ENCODE peak calls at places on chromosomes 1 and 21, in four cellular contexts. X is H1, J is K562, Z is fibroblast of lung. K is an unnamed sample.

GRCh38 chr1:9065213-9065751 is 4.2 kb downstream of the SLC2A5 start:
- DNase-seq in X (no peak), J (no peak), Z (peak), K (no peak)

GRCh38 chr1:62235576-62235975 is 40.9 kb downstream of the L1TD1 start:
- DNase-seq in X (no peak), J (no peak), Z (no peak), K (no peak)

GRCh38 chr1:151898519-151898991 is 10.8 kb downstream of the THEM4 start:
- DNase-seq in X (no peak), J (no peak), Z (no peak), K (no peak)

GRCh38 chr1:203175237-203176181 is at the start of gene MYBPH:
- DNase-seq in X (no peak), J (no peak), Z (no peak), K (no peak)

GRCh38 chr1:94501426-94501825 is 40.1 kb downstream of the F3 start:
- DNase-seq in X (no peak), J (no peak), Z (no peak), K (no peak)

GRCh38 chr1:101043776-101044175 is 18.2 kb upstream of the DPH5 start:
- DNase-seq in X (no peak), J (no peak), Z (peak), K (peak)

GRCh38 chr1:10168912-10169514 is 41.4 kb upstream of the KIF1B start:
- DNase-seq in X (no peak), J (no peak), Z (no peak), K (no peak)

GRCh38 chr1:162412002-162412401 is at the start of gene SH2D1B:
- DNase-seq in X (no peak), J (peak), Z (no peak), K (no peak)

GRCh38 chr1:67833595-67833926 is 294 bp upstream of the GNG12 start:
- DNase-seq in X (no peak), J (no peak), Z (peak), K (no peak)

GRCh38 chr1:169112241-169112640 is 5.8 kb downstream of the ATP1B1 start:
- DNase-seq in X (no peak), J (no peak), Z (no peak), K (no peak)

GRCh38 chr1:25743164-25744139 is 56.5 kb upstream of the SELENON start:
- DNase-seq in X (peak), J (no peak), Z (peak), K (peak)

GRCh38 chr1:106276856-106277255 is 779.6 kb upstream of the PRMT6 start:
- DNase-seq in X (no peak), J (no peak), Z (peak), K (no peak)

GRCh38 chr1:37940299-37940947 is 6.4 kb downstream of the INPP5B start:
- DNase-seq in X (no peak), J (no peak), Z (no peak), K (peak)

GRCh38 chr21:43903451-43904091 is 38.5 kb downstream of the AGPAT3 start:
- DNase-seq in X (no peak), J (no peak), Z (peak), K (no peak)

GRCh38 chr1:155241069-155241679 is 14.1 kb downstream of the ENTREP3 start:
- DNase-seq in X (peak), J (peak), Z (peak), K (peak)

GRCh38 chr21:33299181-33299752 is 25.5 kb upstream of the IFNAR1 start:
- DNase-seq in X (no peak), J (no peak), Z (no peak), K (no peak)

GRCh38 chr1:194295690-194296089 is 1109.3 kb upstream of the B3GALT2 start:
- DNase-seq in X (no peak), J (no peak), Z (peak), K (peak)

GRCh38 chr21:37916795-37917142 is 512 bp upstream of the KCNJ6 start:
- DNase-seq in X (peak), J (peak), Z (no peak), K (peak)

GRCh38 chr1:247297263-247298123 is 34.2 kb downstream of the ZNF496 start:
- DNase-seq in X (no peak), J (peak), Z (no peak), K (no peak)

GRCh38 chr1:231226161-231226560 is 14.9 kb upstream of the GNPAT start:
- DNase-seq in X (no peak), J (no peak), Z (no peak), K (no peak)

GRCh38 chr21:21010698-21011097 is 12.5 kb downstream of the NCAM2 start:
- DNase-seq in X (no peak), J (no peak), Z (no peak), K (no peak)

GRCh38 chr21:33078907-33079582 is 9.1 kb downstream of the OLIG1 start:
- DNase-seq in X (no peak), J (peak), Z (peak), K (peak)

DNA sequence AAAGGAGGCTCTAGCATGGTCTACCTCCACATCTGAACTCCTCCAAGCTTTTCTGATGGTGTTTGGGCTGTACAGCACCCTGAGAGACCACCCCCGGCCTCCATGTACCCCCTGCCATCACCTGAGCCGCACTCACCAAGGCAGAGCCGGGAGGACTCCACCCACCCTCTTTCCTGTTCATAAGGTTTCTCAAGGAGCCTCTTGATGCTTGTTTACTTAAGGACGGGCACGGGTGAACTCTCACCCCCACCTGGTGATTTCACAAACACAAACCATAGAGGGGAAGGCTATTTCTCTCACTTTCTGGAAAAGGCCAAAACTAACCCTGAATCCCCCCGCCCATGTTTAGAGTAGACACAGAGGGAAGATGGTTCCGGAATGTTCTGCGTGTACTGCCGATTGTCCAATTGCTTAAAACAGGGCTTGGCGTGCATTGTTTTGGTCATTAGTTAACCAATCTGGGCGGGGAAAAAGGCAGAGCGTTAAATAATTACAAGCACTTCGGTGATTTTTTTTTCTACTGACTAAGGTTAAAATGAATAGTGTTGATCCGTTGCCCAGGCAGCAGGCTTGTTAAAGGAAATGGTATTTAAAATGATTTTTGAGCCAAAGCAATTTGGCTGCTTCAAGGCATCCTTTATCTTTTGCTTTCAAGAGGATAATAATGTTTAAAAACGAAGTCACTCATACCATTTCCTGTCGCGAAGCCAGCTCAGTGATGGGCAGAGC is 279.8 kb upstream of the VAMP3 start:
- DNase-seq in X (no peak), J (no peak), Z (peak), K (no peak)
- H2AFZ ChIP-seq in X (no peak), J (no peak), Z (peak), K (no peak)

GRCh38 chr1:42137766-42138165 is 15.4 kb upstream of the GUCA2B start:
- DNase-seq in X (peak), J (no peak), Z (no peak), K (no peak)

GRCh38 chr1:42130061-42130460 is 23.1 kb upstream of the GUCA2B start:
- DNase-seq in X (no peak), J (no peak), Z (no peak), K (no peak)

GRCh38 chr1:42135426-42135825 is 17.8 kb upstream of the GUCA2B start:
- DNase-seq in X (no peak), J (no peak), Z (no peak), K (no peak)

GRCh38 chr1:42136466-42136865 is 16.7 kb upstream of the GUCA2B start:
- DNase-seq in X (peak), J (no peak), Z (no peak), K (no peak)

GRCh38 chr1:42133809-42134526 is 19.2 kb upstream of the GUCA2B start:
- DNase-seq in X (peak), J (no peak), Z (no peak), K (no peak)
- H3K4me3 ChIP-seq in X (no peak), J (no peak), Z (no peak), K (no peak)

GRCh38 chr1:200556005-200556404 is 64.5 kb downstream of the KIF14 start:
- DNase-seq in X (no peak), J (no peak), Z (peak), K (no peak)
- TF ChIP-seq CTCF in X (peak), J (no peak), Z (peak), K (peak)

DNA sequence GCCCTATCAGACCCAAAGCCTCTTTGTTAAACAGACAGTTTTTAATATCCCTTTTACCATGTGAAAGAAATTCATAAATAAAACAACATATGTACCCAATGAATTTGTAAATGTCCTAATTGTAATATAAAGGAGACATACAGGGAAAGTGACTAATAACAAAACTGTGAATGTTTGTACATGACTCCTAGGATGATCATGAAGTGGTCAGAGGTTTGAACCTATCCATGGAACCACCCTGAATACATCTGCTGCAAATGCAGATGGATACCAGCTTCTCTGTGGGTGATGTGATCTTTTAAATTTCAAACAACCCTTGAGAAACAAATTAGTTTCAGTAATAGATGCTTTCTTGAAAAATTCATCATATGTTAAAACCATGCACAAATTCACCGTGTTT is 16.7 kb upstream of the ACBD3 start:
- DNase-seq in X (no peak), J (no peak), Z (no peak), K (no peak)
- H2AFZ ChIP-seq in X (no peak), J (peak), Z (no peak), K (no peak)

GRCh38 chr1:12146343-12147112 is 20.3 kb upstream of the TNFRSF1B start:
- DNase-seq in X (no peak), J (no peak), Z (no peak), K (no peak)

GRCh38 chr1:12149791-12150175 is 17.0 kb upstream of the TNFRSF1B start:
- DNase-seq in X (no peak), J (no peak), Z (no peak), K (no peak)

GRCh38 chr1:12147116-12147753 is 19.6 kb upstream of the TNFRSF1B start:
- DNase-seq in X (no peak), J (no peak), Z (no peak), K (no peak)

GRCh38 chr1:12148958-12149790 is 17.6 kb upstream of the TNFRSF1B start:
- DNase-seq in X (no peak), J (no peak), Z (peak), K (no peak)

DNA sequence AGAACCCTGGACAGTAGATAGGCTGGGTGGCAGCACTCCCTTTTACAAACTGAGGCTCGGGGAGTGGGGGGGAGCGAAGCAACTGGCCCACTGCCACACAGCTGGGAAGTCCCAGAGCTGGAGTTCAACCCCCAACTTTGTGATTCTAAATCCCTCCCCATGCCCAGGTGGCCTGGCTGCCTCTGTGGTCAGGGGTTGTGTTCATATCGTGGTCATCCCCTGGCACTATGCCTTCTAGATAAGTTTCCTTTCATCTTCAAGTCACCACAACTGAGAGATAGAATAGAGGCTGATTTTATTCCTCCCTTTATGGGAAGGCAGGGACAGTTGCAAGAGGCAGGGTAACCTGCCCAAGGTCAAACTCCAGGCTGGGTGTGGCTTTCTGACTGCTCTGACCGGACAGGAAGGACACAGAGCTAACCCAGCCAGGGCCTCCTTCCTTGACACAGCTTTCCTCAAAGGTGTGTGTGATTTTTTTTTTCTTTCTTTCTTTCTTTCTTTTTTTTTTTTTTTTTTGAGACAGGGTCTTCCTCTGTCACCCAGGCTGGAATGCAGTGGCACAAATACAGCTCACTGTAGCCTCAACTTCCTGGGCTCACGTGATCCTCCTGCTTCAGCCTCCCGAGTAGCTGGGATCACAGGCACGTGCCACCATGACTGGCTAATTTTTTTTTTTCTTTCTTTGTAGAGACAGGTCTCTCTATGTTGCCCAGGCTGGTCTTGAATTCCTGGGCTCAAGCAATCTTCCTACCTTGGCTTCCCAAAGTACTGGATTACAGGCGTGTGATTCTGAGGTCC is 18.4 kb upstream of the TNFRSF1B start:
- DNase-seq in X (no peak), J (no peak), Z (peak), K (peak)
- H3K4me3 ChIP-seq in X (no peak), J (no peak), Z (no peak), K (no peak)

DNA sequence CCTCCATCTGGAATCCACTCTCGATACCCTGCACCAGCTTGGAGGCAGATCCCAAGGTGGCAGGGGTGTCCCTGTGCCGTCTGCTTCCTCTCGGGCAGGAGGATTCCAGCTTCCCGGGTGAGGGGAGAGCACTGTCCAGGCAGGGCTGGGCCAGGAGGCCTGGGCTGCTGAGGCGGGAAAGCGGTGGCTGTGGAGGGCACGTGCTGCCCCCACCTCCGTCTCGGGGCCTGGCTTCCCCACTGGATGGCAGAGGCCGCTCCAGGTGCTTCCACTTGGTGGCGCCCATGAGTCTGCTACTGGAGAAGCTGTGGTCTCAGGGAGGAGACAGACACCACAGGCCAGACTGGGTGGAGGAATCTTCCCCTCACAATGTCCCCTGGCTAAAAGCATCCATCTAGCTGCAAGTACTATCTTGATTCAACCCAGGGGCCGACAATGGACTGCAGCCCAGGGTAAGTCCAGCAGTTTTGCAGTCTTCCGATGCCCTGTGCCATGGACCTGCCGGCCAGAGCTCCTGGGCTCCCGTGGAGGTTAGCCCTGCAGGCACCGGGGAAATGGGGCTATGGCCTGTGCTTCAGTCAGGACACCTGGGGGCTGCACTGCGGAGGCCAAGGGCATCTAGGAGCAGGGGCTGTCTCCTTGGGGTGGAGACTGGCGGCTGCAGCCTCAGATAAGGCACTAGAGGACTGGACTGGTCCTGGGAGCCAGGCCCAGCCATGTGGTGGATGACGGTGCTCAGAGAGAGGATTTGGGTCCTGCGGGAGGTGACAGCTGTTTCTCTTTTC is 41.3 kb upstream of the EIF4G3 start:
- DNase-seq in X (peak), J (peak), Z (peak), K (peak)
- TF ChIP-seq CTCF in X (peak), J (peak), Z (peak), K (peak)

DNA sequence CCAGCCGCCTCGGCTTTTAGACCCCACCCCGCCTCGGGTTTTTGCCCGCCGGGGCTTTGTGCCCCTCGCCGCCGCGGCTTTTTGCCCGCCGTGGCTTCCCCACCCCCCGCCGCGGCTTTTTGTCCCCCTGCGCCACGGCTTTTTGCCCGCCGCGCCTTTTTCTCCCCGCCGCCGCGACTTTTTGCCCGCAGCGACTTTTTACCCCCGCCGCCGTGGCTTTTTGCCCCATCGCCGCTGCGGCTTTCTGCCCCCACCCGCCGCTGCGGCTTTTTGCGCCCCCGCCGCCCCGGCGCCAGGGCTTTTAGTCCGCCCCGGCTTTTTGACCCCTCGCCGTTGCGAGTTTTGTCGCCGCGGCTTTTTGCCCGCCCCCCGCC is 474.4 kb downstream of the FAM72C start:
- DNase-seq in X (no peak), J (no peak), Z (no peak), K (peak)
- H2AFZ ChIP-seq in X (no peak), J (no peak), Z (no peak), K (no peak)

DNA sequence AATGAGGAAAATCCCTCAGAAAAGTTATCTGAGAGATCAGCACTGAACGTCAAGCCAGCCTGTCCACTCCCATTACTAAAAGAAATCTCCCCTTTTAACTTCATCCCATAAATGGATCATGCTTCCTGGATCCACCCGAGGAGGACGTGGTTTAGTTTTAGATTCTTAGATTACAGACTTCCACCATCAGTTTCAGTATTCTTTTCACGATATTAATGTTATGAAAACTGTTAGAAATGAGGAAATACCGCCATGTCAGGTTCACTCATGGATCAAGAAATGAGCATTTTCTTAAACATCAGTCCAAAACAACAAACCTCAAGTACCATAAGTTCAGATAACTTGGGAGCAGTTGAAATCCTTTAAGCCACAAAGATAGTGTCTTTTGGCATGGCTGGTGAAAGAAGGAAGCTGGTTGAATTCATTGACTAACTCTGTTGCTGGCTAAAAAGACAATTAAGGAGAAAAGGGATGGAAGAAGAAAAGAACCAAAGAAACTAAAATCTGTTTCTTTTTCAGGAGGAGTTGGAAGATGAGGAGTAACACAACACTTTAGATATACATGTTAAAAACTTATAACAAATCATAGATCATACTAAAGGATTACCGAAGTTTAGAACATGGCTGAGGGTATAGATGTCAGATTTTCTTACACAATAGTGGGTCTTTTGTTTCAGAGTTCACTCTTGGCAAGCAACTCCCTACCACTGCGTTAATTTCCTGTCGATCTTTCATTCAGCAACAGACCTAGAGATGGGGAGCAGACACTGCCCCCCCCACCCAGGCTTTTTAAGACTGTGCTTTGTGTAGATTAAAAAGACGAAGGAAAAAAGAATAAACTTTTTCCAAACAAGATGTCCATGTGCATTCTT is 50.1 kb downstream of the NFIA start:
- DNase-seq in X (no peak), J (no peak), Z (peak), K (peak)
- H3K4me3 ChIP-seq in X (no peak), J (no peak), Z (no peak), K (no peak)

DNA sequence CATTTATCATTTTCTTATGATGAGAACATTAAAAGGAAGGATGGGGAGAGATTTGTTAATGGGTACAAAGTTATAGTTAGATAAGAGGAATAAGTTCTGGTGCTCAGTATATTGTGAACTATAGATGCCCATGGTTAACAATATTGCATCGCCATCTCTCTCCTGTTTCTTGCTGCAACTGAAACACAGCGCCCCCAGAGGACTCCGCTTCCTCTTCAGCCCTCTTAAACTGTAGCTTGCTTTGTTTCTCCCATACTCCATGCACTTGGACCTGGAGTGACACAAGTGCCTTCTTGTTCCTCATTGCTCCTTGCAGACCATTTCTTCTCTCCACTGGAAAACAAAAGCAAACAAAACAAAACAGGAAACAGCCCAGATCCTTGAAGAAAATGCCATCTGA is 70.1 kb upstream of the NTPCR start:
- DNase-seq in X (peak), J (peak), Z (peak), K (peak)
- TF ChIP-seq CTCF in X (peak), J (peak), Z (peak), K (peak)

K was measured in hepatocyte.